ENCODE peak calls at places on chromosome 6, in seven cellular contexts. O is naive thymus-derived CD8-positive, alpha-beta T cell; U is HFFc6; Q is aorta; P is mesothelial cell of epicardium; D is HepG2; K is testis. J is an unnamed sample.

GRCh38 chr6:117448732-117449131 is 23.0 kb upstream of the ROS1 start:
- DNase-seq in O (no peak), U (peak; percentile 93), Q (no peak), P (no peak), D (no peak), K (no peak), J (no peak)

GRCh38 chr6:1619666-1620503 is 10.2 kb downstream of the FOXC1 start:
- DNase-seq in O (no peak), U (no peak), Q (peak; percentile 86), P (no peak), D (no peak), K (peak; percentile 60), J (no peak)

GRCh38 chr6:164477790-164478189 is 831.6 kb downstream of the C6orf118 start:
- DNase-seq in O (no peak), U (no peak), Q (no peak), P (no peak), D (no peak), K (no peak), J (no peak)

GRCh38 chr6:158560787-158561246 is 926 bp downstream of the TMEM181 start:
- DNase-seq in O (no peak), U (no peak), Q (no peak), P (no peak), D (no peak), K (no peak), J (no peak)

GRCh38 chr6:138979365-138979764 is 8.7 kb downstream of the REPS1 start:
- DNase-seq in O (no peak), U (no peak), Q (no peak), P (no peak), D (no peak), K (no peak), J (no peak)

GRCh38 chr6:134177753-134178229 is 125.4 kb upstream of the SLC2A12 start:
- DNase-seq in O (no peak), U (peak; percentile 55), Q (no peak), P (no peak), D (peak; percentile 56), K (no peak), J (no peak)

GRCh38 chr6:167129588-167129987 is 6.7 kb downstream of the CCR6 start:
- DNase-seq in O (no peak), U (no peak), Q (no peak), P (no peak), D (no peak), K (no peak), J (no peak)

GRCh38 chr6:159067334-159067733 is 22.5 kb upstream of the TAGAP start:
- DNase-seq in O (no peak), U (no peak), Q (no peak), P (no peak), D (no peak), K (no peak), J (no peak)

GRCh38 chr6:168956884-168957730 is 296.5 kb downstream of the THBS2 start:
- DNase-seq in O (peak; percentile 18), U (peak; percentile 77), Q (peak; percentile 91), P (peak; percentile 43), D (peak; percentile 67), K (peak; percentile 78), J (peak; percentile 38)

GRCh38 chr6:126176266-126176665 is 163.6 kb upstream of the CENPW start:
- DNase-seq in O (no peak), U (no peak), Q (no peak), P (no peak), D (peak; percentile 18), K (no peak), J (no peak)

GRCh38 chr6:21856844-21857243 is 263.3 kb downstream of the SOX4 start:
- DNase-seq in O (no peak), U (peak; percentile 49), Q (no peak), P (no peak), D (no peak), K (no peak), J (no peak)

GRCh38 chr6:12289655-12290489 is at the start of gene EDN1:
- DNase-seq in O (peak; percentile 19), U (peak; percentile 88), Q (peak; percentile 92), P (peak; percentile 56), D (peak; percentile 57), K (peak; percentile 82), J (no peak)